ENCODE peak calls at places on chromosomes 7 and 10, in ten cellular contexts. E is A549, F is lower lobe of right lung, P is hepatocyte, D is mucosa of descending colon, H is stomach, I is endothelial cell, C is GM10248, J is tibial artery, W is fibroblast of villous mesenchyme. Y is an unnamed sample.

GRCh38 chr7:127943541-127944521 is 87.4 kb downstream of the LRRC4 start:
- DNase-seq in E (no peak), F (no peak), P (peak), D (no peak), H (no peak), I (no peak), C (no peak), J (no peak), W (peak), Y (no peak)

GRCh38 chr7:100895701-100895955 is at the start of gene ACHE:
- DNase-seq in E (no peak), F (no peak), P (no peak), D (no peak), H (no peak), I (no peak), C (no peak), J (no peak), W (no peak), Y (no peak)

GRCh38 chr7:30162133-30162532 is 27.3 kb downstream of the MTURN start:
- DNase-seq in E (no peak), F (no peak), P (no peak), D (no peak), H (no peak), I (no peak), C (no peak), J (no peak), W (no peak), Y (no peak)

GRCh38 chr10:99430116-99430450 is 341 bp downstream of the GOT1 start:
- DNase-seq in E (no peak), F (no peak), P (no peak), D (no peak), H (no peak), I (no peak), C (no peak), J (no peak), W (no peak), Y (no peak)

GRCh38 chr10:10092581-10092980 is 925.1 kb upstream of the CELF2 start:
- DNase-seq in E (no peak), F (no peak), P (peak), D (no peak), H (no peak), I (no peak), C (no peak), J (no peak), W (peak), Y (no peak)

GRCh38 chr7:117133125-117133524 is 179.8 kb downstream of the ST7 start:
- DNase-seq in E (no peak), F (no peak), P (no peak), D (no peak), H (no peak), I (no peak), C (no peak), J (no peak), W (no peak), Y (no peak)

GRCh38 chr10:36725581-36726520 is 399.5 kb upstream of the ANKRD30A start:
- DNase-seq in E (peak), F (no peak), P (peak), D (no peak), H (no peak), I (peak), C (no peak), J (no peak), W (peak), Y (peak)

GRCh38 chr10:104630731-104631130 is 10.4 kb upstream of the SORCS3 start:
- DNase-seq in E (no peak), F (no peak), P (no peak), D (no peak), H (no peak), I (no peak), C (no peak), J (no peak), W (no peak), Y (no peak)

GRCh38 chr7:123792547-123792946 is 43.7 kb upstream of the WASL start:
- DNase-seq in E (no peak), F (no peak), P (no peak), D (no peak), H (no peak), I (no peak), C (no peak), J (no peak), W (no peak), Y (no peak)

GRCh38 chr10:91939653-91940052 is 16.1 kb downstream of the BTAF1 start:
- DNase-seq in E (no peak), F (no peak), P (no peak), D (no peak), H (no peak), I (no peak), C (no peak), J (no peak), W (no peak), Y (no peak)

GRCh38 chr7:37341033-37341630 is 107.5 kb downstream of the ELMO1 start:
- DNase-seq in E (no peak), F (no peak), P (no peak), D (no peak), H (no peak), I (no peak), C (peak), J (no peak), W (no peak), Y (no peak)

GRCh38 chr10:47123889-47124288 is 176.1 kb upstream of the GDF10 start:
- DNase-seq in E (no peak), F (no peak), P (no peak), D (no peak), H (no peak), I (no peak), C (no peak), J (no peak), W (no peak), Y (no peak)

GRCh38 chr7:56105508-56105907 is 768 bp downstream of the CHCHD2 start:
- DNase-seq in E (no peak), F (no peak), P (no peak), D (no peak), H (no peak), I (no peak), C (no peak), J (no peak), W (peak), Y (peak)

GRCh38 chr7:121634356-121634755 is 238.2 kb upstream of the FAM3C start:
- DNase-seq in E (no peak), F (no peak), P (no peak), D (no peak), H (no peak), I (no peak), C (no peak), J (no peak), W (no peak), Y (peak)

GRCh38 chr10:103367782-103368518 is at the start of gene TAF5:
- DNase-seq in E (peak), F (peak), P (peak), D (peak), H (peak), I (peak), C (peak), J (peak), W (peak), Y (peak)

GRCh38 chr10:103374263-103374662 is 6.5 kb downstream of the TAF5 start:
- DNase-seq in E (no peak), F (no peak), P (no peak), D (no peak), H (no peak), I (no peak), C (no peak), J (no peak), W (no peak), Y (no peak)

DNA sequence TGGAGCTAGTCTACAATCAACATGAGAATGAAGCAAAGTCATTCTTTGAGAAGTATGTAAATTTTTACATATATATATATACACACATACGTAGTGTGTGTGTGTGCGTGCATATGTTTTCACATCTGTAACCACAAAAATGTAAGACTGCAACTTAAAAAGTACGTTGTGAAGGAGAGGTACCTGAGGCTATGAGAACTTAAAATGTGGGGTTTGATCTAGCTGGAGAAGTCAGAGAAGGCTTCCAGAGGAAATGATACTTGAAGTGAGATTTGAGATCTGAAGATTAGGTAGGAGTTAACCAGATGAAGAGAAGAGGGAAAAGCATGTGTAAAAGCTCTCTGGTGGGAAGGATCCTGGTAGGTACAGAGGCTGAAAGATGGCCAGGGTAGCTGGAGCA is 5.8 kb downstream of the TAF5 start:
- DNase-seq in E (no peak), F (no peak), P (no peak), D (no peak), H (no peak), I (no peak), C (peak), J (no peak), W (no peak), Y (no peak)
- TF ChIP-seq CTCF in E (no peak), F (no peak), P (no peak), D (no peak), H (no peak), I (no peak), C (no peak), J (no peak), W (no peak), Y (no peak)

DNA sequence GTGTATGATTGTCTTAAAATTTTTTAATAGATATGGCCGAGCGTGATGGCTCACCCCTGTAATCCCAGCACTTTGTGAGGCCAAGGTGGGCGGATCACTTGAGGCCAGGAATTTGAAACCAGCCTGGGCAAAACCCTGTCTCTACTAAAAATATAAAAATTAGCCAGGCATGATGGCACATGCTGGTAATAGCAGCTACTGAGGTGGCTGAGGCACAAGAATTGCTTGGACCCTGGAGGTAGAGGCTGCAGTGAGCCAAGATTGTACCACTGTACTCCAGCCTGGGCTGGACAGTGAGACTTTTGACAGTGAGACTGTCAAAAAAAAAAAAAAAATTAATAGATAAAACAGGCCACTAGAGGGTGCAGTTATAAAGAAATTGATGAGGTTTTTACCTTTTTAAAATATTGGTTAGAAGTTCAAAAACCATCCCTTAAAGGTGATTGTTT is 20.5 kb downstream of the NOM1 start:
- DNase-seq in E (no peak), F (no peak), P (no peak), D (no peak), H (no peak), I (no peak), C (no peak), J (no peak), W (peak), Y (peak)
- TF ChIP-seq CTCF in E (peak), F (peak), P (peak), D (no peak), H (no peak), I (peak), C (peak), J (peak), W (peak), Y (peak)

DNA sequence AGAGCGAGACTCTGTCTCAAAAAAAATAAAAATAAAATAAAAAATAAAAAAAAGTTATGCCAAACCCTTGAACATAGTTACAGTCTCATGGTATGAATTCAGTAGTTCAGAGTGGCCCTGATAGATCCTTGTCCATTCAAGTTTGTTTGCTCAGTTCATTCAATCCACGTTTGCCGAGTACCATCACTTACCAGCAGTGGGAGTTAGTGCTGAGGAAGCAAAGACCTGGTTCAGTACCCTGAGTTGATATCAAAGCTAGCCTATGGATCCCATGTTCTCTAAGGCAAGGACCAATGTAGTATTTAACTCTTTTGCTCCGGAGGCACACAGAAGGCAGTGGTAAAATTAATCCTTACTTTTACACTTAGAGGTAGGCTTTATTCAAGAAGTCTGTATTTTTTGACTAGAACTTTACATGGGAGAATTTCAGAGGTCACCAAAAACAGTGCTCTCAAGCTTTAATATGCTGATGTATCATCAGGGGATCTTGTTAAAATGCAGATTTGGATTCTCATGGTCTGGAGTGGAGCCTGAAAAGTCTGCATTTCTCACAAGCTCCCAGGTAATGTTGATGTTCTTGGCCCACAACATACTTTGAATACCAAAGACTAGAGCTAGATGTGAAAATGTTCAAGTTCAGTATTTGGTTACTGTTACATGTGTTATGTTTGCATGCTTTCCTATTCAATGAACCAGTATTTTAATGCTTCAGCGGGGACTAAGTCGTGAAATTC is 38.1 kb upstream of the HBP1 start:
- DNase-seq in E (peak), F (no peak), P (no peak), D (no peak), H (no peak), I (no peak), C (no peak), J (no peak), W (no peak), Y (no peak)
- TF ChIP-seq CTCF in E (no peak), F (no peak), P (no peak), D (no peak), H (no peak), I (no peak), C (no peak), J (no peak), W (peak), Y (no peak)

GRCh38 chr10:97701438-97702064 is 12.0 kb upstream of the MARVELD1 start:
- DNase-seq in E (peak), F (no peak), P (peak), D (no peak), H (peak), I (peak), C (peak), J (peak), W (peak), Y (peak)
- TF ChIP-seq CTCF in E (peak), F (peak), P (peak), D (peak), H (no peak), I (peak), C (peak), J (peak), W (peak), Y (peak)

GRCh38 chr7:74099031-74099430 is 15.4 kb downstream of the LIMK1 start:
- DNase-seq in E (no peak), F (no peak), P (no peak), D (no peak), H (no peak), I (no peak), C (no peak), J (no peak), W (no peak), Y (no peak)
- TF ChIP-seq CTCF in E (no peak), F (no peak), P (no peak), D (no peak), H (no peak), I (no peak), C (no peak), J (no peak), W (no peak), Y (no peak)

GRCh38 chr7:68063171-68063570 is 1066.5 kb downstream of the TYW1 start:
- DNase-seq in E (no peak), F (no peak), P (peak), D (no peak), H (no peak), I (no peak), C (no peak), J (no peak), W (no peak), Y (no peak)
- TF ChIP-seq CTCF in E (peak), F (peak), P (peak), D (no peak), H (no peak), I (no peak), C (peak), J (peak), W (no peak), Y (no peak)